ENCODE peak calls at places on chromosome 3, in six cellular contexts. One of them, this sample, is unnamed.

GRCh38 chr3:36842275-36842674 is 77.9 kb upstream of the DCLK3 start:
- DNase-seq in heart right ventricle: no peak
- DNase-seq in tibial artery: no peak
- DNase-seq in pancreas: no peak
- DNase-seq in neuronal stem cell: no peak
- DNase-seq in colonic mucosa: no peak
- DNase-seq in this sample: no peak

GRCh38 chr3:157786216-157786615 is 283.0 kb upstream of the VEPH1 start:
- DNase-seq in colonic mucosa: no peak
- DNase-seq in heart right ventricle: no peak
- DNase-seq in tibial artery: no peak
- DNase-seq in neuronal stem cell: no peak
- DNase-seq in pancreas: no peak
- DNase-seq in this sample: no peak

GRCh38 chr3:139533781-139534443 is 5.6 kb downstream of the RBP1 start:
- DNase-seq in pancreas: no peak
- DNase-seq in heart right ventricle: peak; percentile 45
- DNase-seq in neuronal stem cell: no peak
- DNase-seq in colonic mucosa: no peak
- DNase-seq in tibial artery: no peak
- DNase-seq in this sample: no peak

GRCh38 chr3:51379746-51380330 is 5.3 kb upstream of the MANF start:
- DNase-seq in colonic mucosa: no peak
- DNase-seq in pancreas: no peak
- DNase-seq in heart right ventricle: no peak
- DNase-seq in neuronal stem cell: no peak
- DNase-seq in tibial artery: peak; percentile 51
- DNase-seq in this sample: no peak

GRCh38 chr3:182567666-182568065 is 225.6 kb upstream of the ATP11B start:
- DNase-seq in neuronal stem cell: peak; percentile 24
- DNase-seq in heart right ventricle: no peak
- DNase-seq in colonic mucosa: no peak
- DNase-seq in pancreas: no peak
- DNase-seq in tibial artery: no peak
- DNase-seq in this sample: no peak

GRCh38 chr3:112629425-112629824 is 11.5 kb downstream of the CCDC80 start:
- DNase-seq in pancreas: no peak
- DNase-seq in neuronal stem cell: no peak
- DNase-seq in heart right ventricle: peak; percentile 50
- DNase-seq in tibial artery: peak; percentile 79
- DNase-seq in colonic mucosa: peak; percentile 40
- DNase-seq in this sample: no peak

GRCh38 chr3:195247863-195248189 is 23.1 kb downstream of the XXYLT1 start:
- DNase-seq in heart right ventricle: no peak
- DNase-seq in neuronal stem cell: no peak
- DNase-seq in pancreas: no peak
- DNase-seq in colonic mucosa: no peak
- DNase-seq in tibial artery: peak; percentile 19
- DNase-seq in this sample: no peak

GRCh38 chr3:191051037-191051436 is 148.0 kb upstream of the OSTN start:
- DNase-seq in tibial artery: no peak
- DNase-seq in neuronal stem cell: peak; percentile 23
- DNase-seq in colonic mucosa: no peak
- DNase-seq in heart right ventricle: no peak
- DNase-seq in pancreas: no peak
- DNase-seq in this sample: no peak

GRCh38 chr3:133269393-133269792 is 130.5 kb upstream of the BFSP2 start:
- DNase-seq in heart right ventricle: no peak
- DNase-seq in neuronal stem cell: no peak
- DNase-seq in tibial artery: no peak
- DNase-seq in colonic mucosa: no peak
- DNase-seq in pancreas: no peak
- DNase-seq in this sample: no peak

GRCh38 chr3:174101244-174101643 is 703.7 kb downstream of the NLGN1 start:
- DNase-seq in colonic mucosa: no peak
- DNase-seq in heart right ventricle: no peak
- DNase-seq in pancreas: no peak
- DNase-seq in tibial artery: no peak
- DNase-seq in neuronal stem cell: no peak
- DNase-seq in this sample: no peak

GRCh38 chr3:30607032-30607833 is 832 bp downstream of the TGFBR2 start:
- DNase-seq in tibial artery: peak; percentile 87
- DNase-seq in neuronal stem cell: peak; percentile 11
- DNase-seq in colonic mucosa: peak; percentile 84
- DNase-seq in heart right ventricle: peak; percentile 83
- DNase-seq in pancreas: peak; percentile 86
- DNase-seq in this sample: peak; percentile 73

GRCh38 chr3:39267631-39268553 is 11.9 kb downstream of the CX3CR1 start:
- DNase-seq in pancreas: no peak
- DNase-seq in heart right ventricle: no peak
- DNase-seq in tibial artery: no peak
- DNase-seq in neuronal stem cell: no peak
- DNase-seq in colonic mucosa: no peak
- DNase-seq in this sample: peak; percentile 29

GRCh38 chr3:186983372-186984058 is 53.2 kb downstream of the ST6GAL1 start:
- DNase-seq in neuronal stem cell: no peak
- DNase-seq in colonic mucosa: no peak
- DNase-seq in tibial artery: no peak
- DNase-seq in heart right ventricle: no peak
- DNase-seq in pancreas: no peak
- DNase-seq in this sample: no peak

GRCh38 chr3:120532969-120533368 is 63.2 kb upstream of the NDUFB4 start:
- DNase-seq in tibial artery: no peak
- DNase-seq in neuronal stem cell: no peak
- DNase-seq in colonic mucosa: no peak
- DNase-seq in pancreas: no peak
- DNase-seq in heart right ventricle: no peak
- DNase-seq in this sample: no peak

GRCh38 chr3:81692766-81693165 is 68.7 kb downstream of the GBE1 start:
- DNase-seq in pancreas: no peak
- DNase-seq in colonic mucosa: no peak
- DNase-seq in heart right ventricle: no peak
- DNase-seq in tibial artery: no peak
- DNase-seq in neuronal stem cell: no peak
- DNase-seq in this sample: no peak

GRCh38 chr3:8604988-8605387 is 39.6 kb downstream of the SSUH2 start:
- DNase-seq in pancreas: no peak
- DNase-seq in colonic mucosa: no peak
- DNase-seq in neuronal stem cell: no peak
- DNase-seq in heart right ventricle: no peak
- DNase-seq in tibial artery: no peak
- DNase-seq in this sample: no peak

GRCh38 chr3:62833538-62833937 is 41.7 kb downstream of the CADPS start:
- DNase-seq in pancreas: no peak
- DNase-seq in tibial artery: no peak
- DNase-seq in colonic mucosa: no peak
- DNase-seq in heart right ventricle: no peak
- DNase-seq in neuronal stem cell: no peak
- DNase-seq in this sample: no peak

GRCh38 chr3:56744016-56744415 is 57.7 kb downstream of the ARHGEF3 start:
- DNase-seq in tibial artery: no peak
- DNase-seq in colonic mucosa: no peak
- DNase-seq in heart right ventricle: no peak
- DNase-seq in neuronal stem cell: no peak
- DNase-seq in pancreas: no peak
- DNase-seq in this sample: no peak

GRCh38 chr3:64295594-64295993 is 70.3 kb upstream of the PRICKLE2 start:
- DNase-seq in heart right ventricle: no peak
- DNase-seq in neuronal stem cell: no peak
- DNase-seq in pancreas: no peak
- DNase-seq in colonic mucosa: no peak
- DNase-seq in tibial artery: no peak
- DNase-seq in this sample: no peak

GRCh38 chr3:123119802-123120201 is 53.0 kb downstream of the PDIA5 start:
- DNase-seq in neuronal stem cell: peak; percentile 45
- DNase-seq in pancreas: no peak
- DNase-seq in tibial artery: peak; percentile 39
- DNase-seq in colonic mucosa: no peak
- DNase-seq in heart right ventricle: no peak
- DNase-seq in this sample: no peak

GRCh38 chr3:75176886-75177285 is 487.2 kb upstream of the FRG2C start:
- DNase-seq in tibial artery: no peak
- DNase-seq in heart right ventricle: no peak
- DNase-seq in colonic mucosa: no peak
- DNase-seq in pancreas: no peak
- DNase-seq in neuronal stem cell: no peak
- DNase-seq in this sample: no peak

GRCh38 chr3:53780171-53780570 is 66.0 kb downstream of the CHDH start:
- DNase-seq in neuronal stem cell: no peak
- DNase-seq in pancreas: no peak
- DNase-seq in heart right ventricle: no peak
- DNase-seq in tibial artery: no peak
- DNase-seq in colonic mucosa: no peak
- DNase-seq in this sample: no peak

GRCh38 chr3:11476814-11477213 is 166.9 kb downstream of the VGLL4 start:
- DNase-seq in colonic mucosa: peak; percentile 32
- DNase-seq in pancreas: no peak
- DNase-seq in tibial artery: no peak
- DNase-seq in heart right ventricle: no peak
- DNase-seq in neuronal stem cell: no peak
- DNase-seq in this sample: no peak

GRCh38 chr3:142028174-142028833 is 121.0 kb downstream of the TFDP2 start:
- DNase-seq in colonic mucosa: peak; percentile 53
- DNase-seq in pancreas: no peak
- DNase-seq in neuronal stem cell: peak; percentile 65
- DNase-seq in heart right ventricle: peak; percentile 58
- DNase-seq in tibial artery: no peak
- DNase-seq in this sample: peak; percentile 63
- H3K4me3 ChIP-seq in colonic mucosa: peak overlapping the region; percentile 30
- H3K4me3 ChIP-seq in pancreas: peak overlapping the region; percentile 46
- H3K4me3 ChIP-seq in neuronal stem cell: peak overlapping the region; percentile 74
- H3K4me3 ChIP-seq in heart right ventricle: peak overlapping the region; percentile 57
- H3K4me3 ChIP-seq in tibial artery: peak overlapping the region; percentile 50
- H3K4me3 ChIP-seq in this sample: peak overlapping the region; percentile 47

DNA sequence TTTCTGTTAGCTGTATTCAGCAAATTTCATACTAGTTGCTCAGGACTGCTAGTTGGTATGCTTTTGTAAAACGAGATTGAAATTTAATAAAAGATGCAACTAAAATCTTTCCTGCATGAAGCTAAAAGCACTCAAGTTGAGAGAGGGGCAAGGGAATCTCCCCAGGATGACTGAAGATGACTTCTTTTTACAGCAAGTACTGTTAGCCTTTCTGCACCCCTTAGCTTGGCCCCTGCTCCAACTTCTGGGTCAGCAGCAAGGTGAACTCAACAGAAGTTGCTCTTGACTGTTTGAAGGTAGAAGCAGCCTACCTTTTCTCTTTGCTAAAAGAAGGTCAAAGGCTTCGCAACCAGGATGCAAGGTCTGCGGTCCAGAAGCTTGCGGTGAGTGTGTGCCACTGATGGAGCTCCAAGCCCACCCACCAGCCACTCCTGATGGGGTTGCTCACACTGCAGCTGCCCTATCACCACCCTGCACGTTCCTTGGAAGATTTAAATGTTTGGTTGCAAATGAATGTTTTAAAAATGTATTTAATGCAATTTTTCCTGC is 32.5 kb downstream of the NME9 start:
- DNase-seq in heart right ventricle: no peak
- DNase-seq in pancreas: no peak
- DNase-seq in colonic mucosa: no peak
- DNase-seq in neuronal stem cell: no peak
- DNase-seq in tibial artery: no peak
- DNase-seq in this sample: no peak
- H3K36me3 ChIP-seq in heart right ventricle: peaks cover 75% of the 10 kb centered on the region
- H3K36me3 ChIP-seq in pancreas: no peaks in the 10 kb centered on the region
- H3K36me3 ChIP-seq in colonic mucosa: peaks cover 9% of the 10 kb centered on the region
- H3K36me3 ChIP-seq in neuronal stem cell: peaks cover 73% of the 10 kb centered on the region
- H3K36me3 ChIP-seq in tibial artery: peaks cover 31% of the 10 kb centered on the region
- H3K36me3 ChIP-seq in this sample: peaks cover 4% of the 10 kb centered on the region

DNA sequence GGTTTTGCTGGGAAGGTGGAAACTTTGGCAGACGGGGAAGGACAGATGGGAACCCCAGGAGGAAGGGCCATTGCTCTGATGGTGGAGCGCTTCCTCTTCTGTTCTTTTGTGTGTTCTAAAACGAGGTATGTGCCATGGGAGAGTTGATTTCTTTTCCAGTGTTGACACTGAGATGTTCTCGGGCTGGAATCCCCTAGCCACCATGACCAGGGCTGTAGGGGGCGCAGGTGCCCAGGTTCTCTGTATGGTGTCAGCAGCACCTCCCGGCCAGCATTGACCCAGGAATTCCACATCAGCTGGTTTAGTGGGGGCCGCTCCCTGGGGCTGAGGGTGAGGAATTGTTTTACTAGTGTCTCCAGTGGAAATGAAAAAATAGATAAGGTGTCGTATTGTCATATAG is 34.3 kb upstream of the ACAD9 start:
- DNase-seq in pancreas: no peak
- DNase-seq in neuronal stem cell: no peak
- DNase-seq in tibial artery: no peak
- DNase-seq in heart right ventricle: no peak
- DNase-seq in colonic mucosa: no peak
- DNase-seq in this sample: no peak
- H3K4me3 ChIP-seq in pancreas: no peak overlapping the region
- H3K4me3 ChIP-seq in neuronal stem cell: no peak overlapping the region
- H3K4me3 ChIP-seq in tibial artery: no peak overlapping the region
- H3K4me3 ChIP-seq in heart right ventricle: peak overlapping the region; percentile 59
- H3K4me3 ChIP-seq in colonic mucosa: no peak overlapping the region
- H3K4me3 ChIP-seq in this sample: peak overlapping the region; percentile 65

GRCh38 chr3:166661621-166662020 is 718.5 kb downstream of the ZBBX start:
- DNase-seq in neuronal stem cell: no peak
- DNase-seq in tibial artery: no peak
- DNase-seq in heart right ventricle: no peak
- DNase-seq in colonic mucosa: no peak
- DNase-seq in pancreas: no peak
- DNase-seq in this sample: no peak
- H3K36me3 ChIP-seq in neuronal stem cell: no peaks in the 10 kb centered on the region
- H3K36me3 ChIP-seq in tibial artery: no peaks in the 10 kb centered on the region
- H3K36me3 ChIP-seq in heart right ventricle: no peaks in the 10 kb centered on the region
- H3K36me3 ChIP-seq in colonic mucosa: no peaks in the 10 kb centered on the region
- H3K36me3 ChIP-seq in pancreas: no peaks in the 10 kb centered on the region
- H3K36me3 ChIP-seq in this sample: no peaks in the 10 kb centered on the region

DNA sequence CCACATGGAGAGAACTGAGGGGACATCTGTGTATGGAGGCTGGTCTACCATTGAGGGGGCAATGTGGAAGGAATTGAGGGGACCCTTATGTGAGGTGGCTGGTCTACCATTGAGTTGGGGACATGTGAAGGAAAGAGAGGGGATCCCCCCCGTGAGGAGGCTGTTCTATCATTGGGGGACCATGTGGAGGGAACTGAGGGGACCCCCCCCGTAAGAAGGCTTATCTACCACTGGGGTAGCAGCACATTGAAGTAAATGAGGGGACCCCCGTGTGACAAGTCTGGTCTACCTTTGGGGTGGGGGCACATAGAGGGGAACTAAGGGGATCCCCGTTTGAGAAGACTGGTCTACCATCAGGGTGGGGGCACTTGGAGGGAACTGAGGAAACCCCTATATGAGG is 158.0 kb downstream of the FBLN2 start:
- DNase-seq in heart right ventricle: no peak
- DNase-seq in neuronal stem cell: no peak
- DNase-seq in tibial artery: no peak
- DNase-seq in pancreas: peak; percentile 5
- DNase-seq in colonic mucosa: no peak
- DNase-seq in this sample: no peak
- H3K4me3 ChIP-seq in heart right ventricle: no peak overlapping the region
- H3K4me3 ChIP-seq in neuronal stem cell: no peak overlapping the region
- H3K4me3 ChIP-seq in tibial artery: no peak overlapping the region
- H3K4me3 ChIP-seq in pancreas: no peak overlapping the region
- H3K4me3 ChIP-seq in colonic mucosa: no peak overlapping the region
- H3K4me3 ChIP-seq in this sample: no peak overlapping the region

GRCh38 chr3:3806092-3806491 is 6.9 kb downstream of the LRRN1 start:
- DNase-seq in tibial artery: no peak
- DNase-seq in colonic mucosa: no peak
- DNase-seq in neuronal stem cell: no peak
- DNase-seq in pancreas: no peak
- DNase-seq in heart right ventricle: no peak
- DNase-seq in this sample: no peak
- H3K36me3 ChIP-seq in tibial artery: no peaks in the 10 kb centered on the region
- H3K36me3 ChIP-seq in colonic mucosa: no peaks in the 10 kb centered on the region
- H3K36me3 ChIP-seq in neuronal stem cell: peaks cover 83% of the 10 kb centered on the region
- H3K36me3 ChIP-seq in pancreas: no peaks in the 10 kb centered on the region
- H3K36me3 ChIP-seq in heart right ventricle: no peaks in the 10 kb centered on the region
- H3K36me3 ChIP-seq in this sample: no peaks in the 10 kb centered on the region